ENCODE peak calls at places on chromosomes 13 and 19, in four cellular contexts. B, I, Q and H are unnamed samples.

GRCh38 chr19:58274771-58275199 is 4.0 kb upstream of the ZNF8 start:
- DNase-seq in I (peak), B (no peak), Q (peak), H (peak)

GRCh38 chr13:29908411-29908810 is 58.0 kb upstream of the UBL3 start:
- DNase-seq in Q (peak), B (no peak), I (peak), H (peak)

GRCh38 chr13:71871844-71872243 is 4.8 kb upstream of the DACH1 start:
- DNase-seq in I (no peak), Q (no peak), B (no peak), H (no peak)

GRCh38 chr13:94251801-94252200 is 227.7 kb downstream of the DCT start:
- DNase-seq in B (no peak), I (no peak), Q (no peak), H (no peak)

GRCh38 chr19:6533000-6533328 is 2.1 kb downstream of the TNFSF9 start:
- DNase-seq in Q (no peak), B (no peak), I (no peak), H (no peak)

GRCh38 chr19:8245869-8246835 is 37.0 kb downstream of the CERS4 start:
- DNase-seq in I (no peak), B (no peak), Q (no peak), H (no peak)

GRCh38 chr13:97653741-97654140 is 219.8 kb downstream of the RAP2A start:
- DNase-seq in B (no peak), Q (no peak), I (no peak), H (no peak)

GRCh38 chr19:2261438-2262172 is 5.4 kb upstream of the JSRP1 start:
- DNase-seq in B (no peak), I (no peak), Q (no peak), H (no peak)

GRCh38 chr19:50414850-50415660 is 3.7 kb upstream of the SPIB start:
- DNase-seq in B (peak), Q (no peak), I (peak), H (peak)